ENCODE peak calls at places on chromosome 1, in five cellular contexts. One of them, this sample, is unnamed.

GRCh38 chr1:116738673-116739370 is 15.4 kb upstream of the CD2 start:
- DNase-seq in chondrocyte: no peak
- DNase-seq in mesothelial cell of epicardium: no peak
- DNase-seq in GM13977: peak
- DNase-seq in prostate gland: no peak
- DNase-seq in this sample: no peak

GRCh38 chr1:188949701-188950100 is 1528.0 kb downstream of the BRINP3 start:
- DNase-seq in GM13977: no peak
- DNase-seq in mesothelial cell of epicardium: no peak
- DNase-seq in prostate gland: no peak
- DNase-seq in chondrocyte: no peak
- DNase-seq in this sample: no peak

GRCh38 chr1:56437959-56438358 is 141.4 kb downstream of the PLPP3 start:
- DNase-seq in GM13977: no peak
- DNase-seq in mesothelial cell of epicardium: no peak
- DNase-seq in prostate gland: no peak
- DNase-seq in chondrocyte: no peak
- DNase-seq in this sample: no peak

GRCh38 chr1:30008998-30009657 is 714.3 kb downstream of the MATN1 start:
- DNase-seq in chondrocyte: no peak
- DNase-seq in prostate gland: no peak
- DNase-seq in GM13977: no peak
- DNase-seq in mesothelial cell of epicardium: no peak
- DNase-seq in this sample: no peak

GRCh38 chr1:116256875-116257823 is 115.9 kb upstream of the ATP1A1 start:
- DNase-seq in GM13977: peak
- DNase-seq in mesothelial cell of epicardium: no peak
- DNase-seq in chondrocyte: no peak
- DNase-seq in prostate gland: no peak
- DNase-seq in this sample: no peak

GRCh38 chr1:155127105-155127671 is 488 bp upstream of the EFNA1 start:
- DNase-seq in mesothelial cell of epicardium: no peak
- DNase-seq in chondrocyte: no peak
- DNase-seq in prostate gland: peak
- DNase-seq in GM13977: no peak
- DNase-seq in this sample: peak

GRCh38 chr1:117633068-117633345 is 27.2 kb downstream of the TENT5C start:
- DNase-seq in chondrocyte: no peak
- DNase-seq in GM13977: no peak
- DNase-seq in prostate gland: no peak
- DNase-seq in mesothelial cell of epicardium: no peak
- DNase-seq in this sample: no peak

GRCh38 chr1:211476200-211476849 is 15.6 kb downstream of the RD3 start:
- DNase-seq in GM13977: peak
- DNase-seq in mesothelial cell of epicardium: peak
- DNase-seq in chondrocyte: no peak
- DNase-seq in prostate gland: peak
- DNase-seq in this sample: peak

GRCh38 chr1:183932412-183932811 is 105.1 kb downstream of the COLGALT2 start:
- DNase-seq in prostate gland: no peak
- DNase-seq in mesothelial cell of epicardium: no peak
- DNase-seq in GM13977: no peak
- DNase-seq in chondrocyte: no peak
- DNase-seq in this sample: peak

DNA sequence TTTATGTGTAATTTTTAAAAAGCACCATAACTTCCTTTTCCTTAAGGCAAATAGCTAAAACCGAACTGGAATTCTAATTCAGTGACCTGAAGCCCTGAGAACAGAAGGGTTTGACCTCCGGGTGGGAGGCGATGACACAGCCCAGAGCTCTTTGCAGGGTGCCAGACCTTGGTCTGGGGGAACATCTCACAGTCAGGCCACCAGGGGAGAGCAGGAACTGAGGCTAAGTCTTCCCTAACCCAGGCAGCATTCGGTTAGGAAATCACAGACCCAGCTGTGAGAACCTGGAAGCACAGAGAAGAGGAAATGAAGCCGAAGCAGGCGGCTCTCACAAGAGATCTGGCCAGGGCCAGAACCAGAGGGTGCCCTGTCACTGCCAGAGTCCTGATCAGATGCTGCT is 444.8 kb downstream of the TTLL7 start:
- DNase-seq in prostate gland: no peak
- DNase-seq in chondrocyte: no peak
- DNase-seq in mesothelial cell of epicardium: no peak
- DNase-seq in GM13977: no peak
- DNase-seq in this sample: peak
- TF ChIP-seq CTCF in prostate gland: no peak
- TF ChIP-seq CTCF in chondrocyte: no peak
- TF ChIP-seq CTCF in mesothelial cell of epicardium: no peak
- TF ChIP-seq CTCF in GM13977: no peak
- TF ChIP-seq CTCF in this sample: no peak

GRCh38 chr1:6130036-6130435 is 50.1 kb downstream of the CHD5 start:
- DNase-seq in GM13977: no peak
- DNase-seq in mesothelial cell of epicardium: no peak
- DNase-seq in chondrocyte: peak
- DNase-seq in prostate gland: no peak
- DNase-seq in this sample: no peak
- TF ChIP-seq CTCF in GM13977: no peak
- TF ChIP-seq CTCF in mesothelial cell of epicardium: no peak
- TF ChIP-seq CTCF in chondrocyte: no peak
- TF ChIP-seq CTCF in prostate gland: no peak
- TF ChIP-seq CTCF in this sample: no peak

GRCh38 chr1:225567789-225568188 is 85.1 kb downstream of the ENAH start:
- DNase-seq in mesothelial cell of epicardium: no peak
- DNase-seq in GM13977: no peak
- DNase-seq in chondrocyte: no peak
- DNase-seq in prostate gland: no peak
- DNase-seq in this sample: no peak
- TF ChIP-seq CTCF in mesothelial cell of epicardium: peak
- TF ChIP-seq CTCF in GM13977: peak
- TF ChIP-seq CTCF in chondrocyte: peak
- TF ChIP-seq CTCF in prostate gland: no peak
- TF ChIP-seq CTCF in this sample: no peak

DNA sequence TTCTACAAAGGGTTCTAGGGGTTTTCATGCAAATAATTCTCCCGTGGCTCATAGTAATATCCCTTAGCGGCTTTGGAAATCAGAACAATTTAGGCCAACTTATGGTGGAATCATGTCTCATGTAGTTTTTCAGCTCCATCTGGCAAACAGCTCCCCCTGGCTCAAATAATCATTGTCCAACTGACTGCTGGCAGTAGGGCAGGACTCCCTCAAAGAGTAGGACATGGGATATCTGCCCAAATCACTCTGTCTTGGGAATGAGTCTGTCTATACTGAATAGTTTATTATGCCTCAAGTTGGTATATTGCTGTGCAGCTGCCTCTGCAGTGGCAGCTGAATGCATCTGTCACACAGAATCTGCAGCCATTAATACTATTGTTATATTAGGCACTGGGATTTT is 255.7 kb downstream of the COL11A1 start:
- DNase-seq in chondrocyte: no peak
- DNase-seq in prostate gland: no peak
- DNase-seq in mesothelial cell of epicardium: no peak
- DNase-seq in GM13977: no peak
- DNase-seq in this sample: no peak
- TF ChIP-seq CTCF in chondrocyte: peak
- TF ChIP-seq CTCF in prostate gland: no peak
- TF ChIP-seq CTCF in mesothelial cell of epicardium: no peak
- TF ChIP-seq CTCF in GM13977: no peak
- TF ChIP-seq CTCF in this sample: peak